ENCODE peak calls at places on chromosomes 11 and 22, in seven cellular contexts. L is A673, I is pancreas, Q is GM23338, O is hepatocyte, N is left ventricle myocardium inferior, A is Peyer's patch. F is an unnamed sample. For H3K4me1, the result is how much of the 10 kb centered on the place peaks cover.

GRCh38 chr11:103110406-103110805 is 1.2 kb downstream of the DYNC2H1 start:
- DNase-seq in L (peak), I (no peak), Q (no peak), O (peak), N (no peak), A (no peak), F (no peak)

GRCh38 chr11:77201370-77201769 is 73.3 kb downstream of the MYO7A start:
- DNase-seq in L (no peak), I (peak), Q (no peak), O (no peak), N (no peak), A (no peak), F (no peak)

GRCh38 chr11:78158987-78159662 is 19.7 kb upstream of the ALG8 start:
- DNase-seq in L (no peak), I (no peak), Q (no peak), O (no peak), N (no peak), A (no peak), F (no peak)

GRCh38 chr11:123696183-123696582 is 41.8 kb upstream of the SCN3B start:
- DNase-seq in L (no peak), I (no peak), Q (no peak), O (no peak), N (no peak), A (no peak), F (no peak)

GRCh38 chr11:96715208-96715607 is 325.4 kb downstream of the JRKL start:
- DNase-seq in L (no peak), I (no peak), Q (no peak), O (no peak), N (no peak), A (no peak), F (no peak)

GRCh38 chr22:22753526-22754267 is 109.3 kb downstream of the GGTLC2 start:
- DNase-seq in L (peak), I (peak), Q (peak), O (peak), N (no peak), A (peak), F (peak)

GRCh38 chr11:124069429-124070401 is 28.6 kb upstream of the OR10G7 start:
- DNase-seq in L (peak), I (peak), Q (peak), O (peak), N (no peak), A (peak), F (peak)

GRCh38 chr11:91773090-91773489 is 451.5 kb upstream of the FAT3 start:
- DNase-seq in L (peak), I (no peak), Q (peak), O (no peak), N (no peak), A (no peak), F (peak)

GRCh38 chr22:32699686-32700085 is 101.8 kb upstream of the TIMP3 start:
- DNase-seq in L (no peak), I (no peak), Q (no peak), O (no peak), N (no peak), A (no peak), F (no peak)

GRCh38 chr11:103109818-103110388 is 677 bp downstream of the DYNC2H1 start:
- DNase-seq in L (peak), I (peak), Q (no peak), O (no peak), N (no peak), A (no peak), F (no peak)

GRCh38 chr11:32893947-32894827 is 1.6 kb downstream of the QSER1 start:
- DNase-seq in L (peak), I (no peak), Q (peak), O (peak), N (no peak), A (peak), F (peak)

GRCh38 chr11:76803811-76804600 is 20.9 kb downstream of the TSKU start:
- DNase-seq in L (no peak), I (no peak), Q (no peak), O (no peak), N (no peak), A (no peak), F (no peak)

GRCh38 chr22:29002603-29003002 is 59.0 kb downstream of the C22orf31 start:
- DNase-seq in L (no peak), I (no peak), Q (no peak), O (no peak), N (peak), A (no peak), F (no peak)

GRCh38 chr22:46638601-46639431 is 18.6 kb downstream of the GRAMD4 start:
- DNase-seq in L (no peak), I (no peak), Q (no peak), O (peak), N (no peak), A (peak), F (peak)

GRCh38 chr11:1823376-1824220 is 11.2 kb upstream of the SYT8 start:
- DNase-seq in L (no peak), I (no peak), Q (no peak), O (no peak), N (no peak), A (no peak), F (no peak)

GRCh38 chr11:102396708-102397563 is 49.9 kb downstream of the BIRC2 start:
- DNase-seq in L (no peak), I (no peak), Q (no peak), O (no peak), N (no peak), A (no peak), F (no peak)

GRCh38 chr11:17408026-17408425 is 19.6 kb upstream of the KCNJ11 start:
- DNase-seq in L (no peak), I (peak), Q (no peak), O (no peak), N (no peak), A (no peak), F (no peak)

GRCh38 chr11:7514099-7514725 is 413 bp downstream of the PPFIBP2 start:
- DNase-seq in L (no peak), I (peak), Q (peak), O (peak), N (peak), A (peak), F (no peak)

GRCh38 chr11:20374746-20375305 is 11.3 kb downstream of the HTATIP2 start:
- DNase-seq in L (no peak), I (no peak), Q (no peak), O (no peak), N (no peak), A (peak), F (no peak)

GRCh38 chr22:41996826-41997225 is 1.8 kb upstream of the WBP2NL start:
- DNase-seq in L (no peak), I (no peak), Q (no peak), O (no peak), N (no peak), A (peak), F (no peak)

GRCh38 chr11:111765320-111765983 is 737 bp downstream of the PPP2R1B start:
- DNase-seq in L (no peak), I (peak), Q (peak), O (no peak), N (no peak), A (no peak), F (no peak)

GRCh38 chr22:29926057-29926456 is 43.1 kb downstream of the MTMR3 start:
- DNase-seq in L (no peak), I (no peak), Q (no peak), O (no peak), N (no peak), A (no peak), F (no peak)

GRCh38 chr22:19853879-19854777 is 546 bp downstream of the GNB1L start:
- DNase-seq in L (no peak), I (peak), Q (no peak), O (peak), N (no peak), A (no peak), F (no peak)

GRCh38 chr22:44019846-44020245 is 4.3 kb upstream of the PARVB start:
- DNase-seq in L (no peak), I (no peak), Q (no peak), O (no peak), N (peak), A (no peak), F (no peak)

GRCh38 chr11:58575377-58576020 is at the start of gene LPXN:
- DNase-seq in L (no peak), I (no peak), Q (no peak), O (no peak), N (no peak), A (peak), F (no peak)

GRCh38 chr11:76074178-76075112 is 131.9 kb downstream of the WNT11 start:
- DNase-seq in L (peak), I (no peak), Q (no peak), O (no peak), N (no peak), A (no peak), F (no peak)

GRCh38 chr22:46450931-46451660 is 86.3 kb downstream of the CELSR1 start:
- DNase-seq in L (no peak), I (no peak), Q (no peak), O (peak), N (no peak), A (no peak), F (peak)

GRCh38 chr11:45922425-45923082 is at the start of gene LARGE2:
- DNase-seq in L (peak), I (peak), Q (peak), O (peak), N (peak), A (no peak), F (peak)

GRCh38 chr22:26461188-26461810 is 22.3 kb downstream of the HPS4 start:
- DNase-seq in L (peak), I (peak), Q (peak), O (peak), N (peak), A (peak), F (peak)

GRCh38 chr22:45649809-45650208 is 21.8 kb upstream of the ATXN10 start:
- DNase-seq in L (no peak), I (no peak), Q (no peak), O (no peak), N (no peak), A (no peak), F (no peak)

GRCh38 chr11:45104006-45104789 is 42.2 kb upstream of the PRDM11 start:
- DNase-seq in L (no peak), I (no peak), Q (no peak), O (peak), N (no peak), A (peak), F (no peak)

GRCh38 chr22:22037740-22038139 is 55.2 kb upstream of the TOP3B start:
- DNase-seq in L (peak), I (no peak), Q (no peak), O (peak), N (no peak), A (no peak), F (no peak)

GRCh38 chr11:1370186-1371025 is 19.3 kb upstream of the BRSK2 start:
- DNase-seq in L (no peak), I (no peak), Q (no peak), O (no peak), N (no peak), A (no peak), F (no peak)

GRCh38 chr11:2314525-2315394 is 12.9 kb downstream of the TSPAN32 start:
- DNase-seq in L (peak), I (peak), Q (no peak), O (peak), N (peak), A (peak), F (no peak)

GRCh38 chr11:102458531-102458930 is 6.0 kb upstream of the TMEM123 start:
- DNase-seq in L (no peak), I (no peak), Q (no peak), O (no peak), N (no peak), A (no peak), F (no peak)

GRCh38 chr11:108914981-108915380 is 250.1 kb downstream of the DDX10 start:
- DNase-seq in L (no peak), I (no peak), Q (no peak), O (no peak), N (no peak), A (no peak), F (no peak)

GRCh38 chr11:103733889-103734288 is 302.6 kb upstream of the DDI1 start:
- DNase-seq in L (no peak), I (no peak), Q (no peak), O (no peak), N (no peak), A (no peak), F (no peak)

GRCh38 chr11:30016588-30017363 is at the start of gene KCNA4:
- DNase-seq in L (peak), I (peak), Q (peak), O (peak), N (peak), A (no peak), F (no peak)

DNA sequence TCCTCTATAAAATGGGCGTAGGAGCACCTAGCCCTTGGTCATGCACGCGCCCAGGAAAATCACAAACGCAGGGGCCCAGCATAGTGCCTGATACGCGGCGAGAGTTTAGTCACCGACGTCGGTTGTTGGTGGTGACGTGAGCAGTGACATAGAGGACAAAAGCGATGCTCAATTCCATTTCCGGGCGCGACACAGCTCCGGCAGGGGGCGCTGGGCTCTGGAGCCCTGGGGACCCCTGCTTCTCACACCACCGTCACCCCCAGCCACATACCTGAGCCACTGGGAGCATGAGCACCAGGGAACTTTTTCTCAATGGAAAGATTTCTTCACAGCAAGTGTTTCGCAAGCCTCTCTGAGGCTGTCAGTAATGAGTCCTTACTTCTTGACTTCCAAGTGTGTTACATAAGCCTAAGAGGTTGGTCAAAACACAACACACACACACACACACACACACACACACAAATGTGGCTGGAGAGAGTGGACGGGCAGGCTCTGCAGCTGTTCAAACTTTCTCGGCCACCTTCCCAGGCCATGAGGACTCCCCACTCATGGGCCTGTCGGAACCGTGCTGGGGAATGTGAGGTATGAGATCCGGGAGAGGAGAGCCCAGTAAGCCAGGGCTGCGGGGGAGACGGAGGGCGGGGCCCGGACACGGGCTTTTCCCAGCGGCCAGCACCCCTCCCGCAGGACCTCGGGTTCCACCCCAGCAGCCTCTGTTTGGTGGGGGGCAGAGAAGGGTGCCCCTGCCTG is 36.9 kb upstream of the LINC01488 start:
- DNase-seq in L (peak), I (peak), Q (peak), O (peak), N (peak), A (peak), F (peak)
- TF ChIP-seq CTCF in L (peak), I (no peak), Q (peak), O (peak), N (peak), A (no peak), F (peak)

GRCh38 chr11:60376601-60377000 is 1.7 kb upstream of the MS4A7 start:
- DNase-seq in L (no peak), I (no peak), Q (no peak), O (peak), N (no peak), A (no peak), F (no peak)

GRCh38 chr11:60372767-60373166 is 5.6 kb upstream of the MS4A7 start:
- DNase-seq in L (no peak), I (no peak), Q (no peak), O (no peak), N (no peak), A (no peak), F (no peak)

GRCh38 chr11:60377737-60378136 is 595 bp upstream of the MS4A7 start:
- DNase-seq in L (no peak), I (no peak), Q (no peak), O (no peak), N (peak), A (peak), F (no peak)

GRCh38 chr11:60378359-60378758 is at the start of gene MS4A7:
- DNase-seq in L (no peak), I (no peak), Q (no peak), O (no peak), N (peak), A (peak), F (no peak)
- H3K4me3 ChIP-seq in L (no peak), I (no peak), Q (no peak), O (no peak), N (peak), A (peak), F (no peak)

GRCh38 chr11:126997196-126997595 is 3.4 kb downstream of the KIRREL3 start:
- DNase-seq in L (no peak), I (no peak), Q (no peak), O (no peak), N (no peak), A (no peak), F (no peak)
- H3K4me1 ChIP-seq in L (under half), I (under half), Q (under half), O (under half), N (under half), A (under half), F (under half)

GRCh38 chr11:126948563-126948962 is 52.0 kb downstream of the KIRREL3 start:
- DNase-seq in L (no peak), I (no peak), Q (no peak), O (no peak), N (no peak), A (no peak), F (no peak)
- TF ChIP-seq CTCF in L (no peak), I (no peak), Q (peak), O (no peak), N (no peak), A (no peak), F (no peak)

DNA sequence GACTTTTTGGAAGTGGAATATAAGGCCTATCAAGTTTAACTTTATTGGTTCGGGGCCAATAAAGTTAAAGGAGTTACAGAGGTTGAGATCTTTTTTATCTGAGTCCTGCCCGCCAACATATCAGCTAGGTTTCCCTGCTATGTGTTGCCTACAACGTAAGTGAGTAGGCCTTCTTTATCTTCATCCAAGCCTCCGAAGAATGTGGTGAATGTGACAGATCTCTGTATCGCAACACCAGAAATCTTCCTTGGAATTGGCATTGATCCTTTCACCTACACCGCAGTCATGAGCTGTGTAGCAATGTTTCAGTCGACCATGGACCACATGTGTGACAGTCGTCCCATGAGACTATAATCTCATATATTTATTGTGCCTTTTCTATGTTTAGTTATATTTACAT is 37.3 kb upstream of the CADM1 start:
- DNase-seq in L (no peak), I (no peak), Q (no peak), O (no peak), N (no peak), A (no peak), F (peak)
- H3K4me3 ChIP-seq in L (no peak), I (no peak), Q (no peak), O (no peak), N (no peak), A (no peak), F (no peak)

DNA sequence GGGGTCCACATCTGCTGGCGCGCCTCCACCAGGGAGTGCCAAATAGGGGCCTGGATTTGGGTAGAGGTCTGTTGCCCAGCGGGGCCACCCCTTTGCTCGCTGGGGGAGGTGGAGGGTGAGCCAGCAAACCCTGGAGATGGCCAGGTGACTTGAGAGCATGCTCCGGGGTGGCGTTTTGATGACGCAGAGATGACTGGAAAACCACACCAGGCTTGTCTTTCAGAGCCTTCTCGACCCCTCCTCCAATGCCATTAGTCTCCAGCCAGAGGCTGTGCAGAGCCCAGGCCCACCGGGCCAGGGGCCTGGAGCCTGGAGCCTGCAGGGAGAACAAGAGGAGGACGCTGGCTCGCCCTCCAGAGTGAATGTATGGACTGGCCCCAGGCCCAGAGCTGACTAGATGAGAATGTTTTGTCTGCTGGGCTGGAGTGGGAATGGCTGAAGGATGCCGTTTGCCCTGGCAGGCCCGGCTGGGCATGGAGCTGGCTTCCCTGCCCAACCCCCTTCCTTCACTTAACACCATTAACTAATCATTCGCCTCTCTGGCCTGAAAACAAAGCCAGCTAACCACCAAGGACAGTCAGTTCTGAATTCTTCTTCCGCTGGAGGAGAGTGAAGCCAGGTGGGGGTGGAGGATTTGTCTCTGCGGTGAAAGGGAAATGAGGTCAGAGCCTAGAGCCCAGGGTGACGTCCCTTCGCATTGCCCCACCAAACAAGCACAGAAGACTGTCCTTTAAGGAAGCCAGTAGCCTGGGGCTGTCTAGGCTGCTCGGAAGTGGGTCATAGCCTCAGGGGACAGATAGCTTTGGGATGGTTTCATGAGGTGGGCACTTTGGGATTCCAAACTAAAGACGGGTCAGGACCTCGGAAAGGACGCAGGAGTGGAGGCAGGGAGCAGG is 1.6 kb upstream of the MCAM start:
- DNase-seq in L (no peak), I (no peak), Q (peak), O (no peak), N (no peak), A (peak), F (peak)
- H3K4me1 ChIP-seq in L (under half), I (under half), Q (under half), O (under half), N (half or more), A (under half), F (under half)

DNA sequence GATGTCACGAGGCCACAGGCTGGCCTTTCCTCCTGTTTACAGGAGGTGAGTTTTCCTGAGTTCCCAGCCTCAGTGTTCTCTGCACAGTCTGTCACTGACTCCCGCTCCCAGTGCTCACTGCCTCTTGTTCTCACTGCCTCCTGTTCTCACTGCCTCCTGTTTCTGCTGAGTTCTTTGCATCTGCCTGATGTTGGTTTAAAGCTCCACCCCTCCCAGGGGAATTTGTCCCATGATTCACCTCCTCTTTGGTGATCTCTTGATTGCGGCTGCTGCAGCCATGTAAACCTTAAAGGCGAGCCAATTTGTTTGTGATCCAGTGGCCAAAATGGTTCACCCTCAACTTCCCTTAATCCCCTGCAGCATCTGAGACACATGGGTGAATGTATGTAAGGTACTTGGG is 6.0 kb upstream of the TUBA8 start:
- DNase-seq in L (peak), I (no peak), Q (no peak), O (no peak), N (no peak), A (peak), F (no peak)
- TF ChIP-seq CTCF in L (no peak), I (no peak), Q (no peak), O (no peak), N (no peak), A (no peak), F (no peak)